ENCODE peak calls at places on chromosomes 12 and 14, in four cellular contexts. S is A549, U is mucosa of descending colon, Y is heart right ventricle. C is an unnamed sample.
A peak's percentile ranks its signal among the peaks of the same experiment; 100 is the strongest.

GRCh38 chr12:22729898-22730443 is 105.0 kb downstream of the ETNK1 start:
- DNase-seq in S (no peak), U (no peak), Y (no peak), C (no peak)

GRCh38 chr12:123391546-123392343 is 7.8 kb downstream of the KMT5A start:
- DNase-seq in S (no peak), U (no peak), Y (no peak), C (no peak)

GRCh38 chr12:25625146-25625545 is 72.1 kb upstream of the LMNTD1 start:
- DNase-seq in S (no peak), U (no peak), Y (no peak), C (no peak)

GRCh38 chr12:54009171-54010052 is 627 bp downstream of the HOXC8 start:
- DNase-seq in S (no peak), U (no peak), Y (no peak), C (peak; percentile 70)

GRCh38 chr12:118424883-118425282 is 48.5 kb downstream of the SUDS3 start:
- DNase-seq in S (no peak), U (no peak), Y (no peak), C (no peak)

GRCh38 chr12:25377475-25378179 is 126.9 kb upstream of the KRAS start:
- DNase-seq in S (no peak), U (no peak), Y (no peak), C (no peak)

GRCh38 chr12:50620050-50620974 is 115.5 kb downstream of the DIP2B start:
- DNase-seq in S (no peak), U (no peak), Y (no peak), C (no peak)

GRCh38 chr12:93061414-93062099 is 132.5 kb upstream of the EEA1 start:
- DNase-seq in S (no peak), U (no peak), Y (peak; percentile 76), C (peak; percentile 47)

GRCh38 chr14:95901014-95901413 is 24.4 kb downstream of the TUNAR start:
- DNase-seq in S (no peak), U (no peak), Y (no peak), C (no peak)

GRCh38 chr12:92558806-92559205 is 144.0 kb upstream of the PLEKHG7 start:
- DNase-seq in S (no peak), U (no peak), Y (no peak), C (no peak)

GRCh38 chr14:97233319-97233980 is 436.3 kb downstream of the VRK1 start:
- DNase-seq in S (no peak), U (no peak), Y (no peak), C (no peak)

GRCh38 chr14:23528555-23528954 is 23.0 kb downstream of the ZFHX2 start:
- DNase-seq in S (no peak), U (no peak), Y (no peak), C (no peak)

GRCh38 chr14:88868558-88869159 is 44.2 kb downstream of the TTC8 start:
- DNase-seq in S (no peak), U (no peak), Y (no peak), C (no peak)

GRCh38 chr12:132724506-132725220 is 14.0 kb downstream of the PGAM5 start:
- DNase-seq in S (no peak), U (no peak), Y (no peak), C (no peak)

GRCh38 chr14:34628681-34629135 is 1.2 kb downstream of the SNX6 start:
- DNase-seq in S (no peak), U (peak; percentile 58), Y (no peak), C (no peak)

GRCh38 chr14:89826581-89826980 is 127.9 kb downstream of the EFCAB11 start:
- DNase-seq in S (no peak), U (no peak), Y (no peak), C (no peak)

GRCh38 chr12:115623764-115624334 is 653.6 kb downstream of the MED13L start:
- DNase-seq in S (no peak), U (no peak), Y (peak; percentile 77), C (no peak)

GRCh38 chr12:65278576-65279386 is at the start of gene MSRB3:
- DNase-seq in S (peak; percentile 81), U (peak; percentile 57), Y (peak; percentile 81), C (peak; percentile 88)

GRCh38 chr12:104815935-104816334 is 142.2 kb downstream of the SLC41A2 start:
- DNase-seq in S (no peak), U (no peak), Y (no peak), C (no peak)

GRCh38 chr12:85683051-85683450 is 153.2 kb downstream of the RASSF9 start:
- DNase-seq in S (no peak), U (no peak), Y (no peak), C (no peak)

GRCh38 chr12:21852251-21852650 is 77.7 kb upstream of the KCNJ8 start:
- DNase-seq in S (no peak), U (no peak), Y (no peak), C (no peak)

GRCh38 chr14:71521238-71521637 is 411.0 kb upstream of the RGS6 start:
- DNase-seq in S (no peak), U (no peak), Y (no peak), C (no peak)

GRCh38 chr12:115599251-115599811 is 678.2 kb downstream of the MED13L start:
- DNase-seq in S (no peak), U (peak; percentile 33), Y (peak; percentile 44), C (peak; percentile 22)

GRCh38 chr14:73720636-73721035 is 6.5 kb upstream of the PNMA1 start:
- DNase-seq in S (no peak), U (no peak), Y (no peak), C (no peak)
- H3K4me1 ChIP-seq in S (peaks cover 29% of the 10 kb centered on the region), U (no peaks in the 10 kb centered on the region), Y (peaks cover 61% of the 10 kb centered on the region), C (peaks cover 17% of the 10 kb centered on the region)

GRCh38 chr14:103124501-103125001 is 1.3 kb downstream of the TNFAIP2 start:
- DNase-seq in S (no peak), U (peak; percentile 33), Y (no peak), C (peak; percentile 5)
- H3K4me1 ChIP-seq in S (peaks cover 75% of the 10 kb centered on the region), U (peaks cover 41% of the 10 kb centered on the region), Y (peaks cover 84% of the 10 kb centered on the region), C (peaks cover 17% of the 10 kb centered on the region)

GRCh38 chr14:68952544-68953535 is 26.3 kb downstream of the ACTN1 start:
- DNase-seq in S (no peak), U (no peak), Y (no peak), C (peak; percentile 63)

GRCh38 chr14:68958553-68958952 is 20.5 kb downstream of the ACTN1 start:
- DNase-seq in S (no peak), U (no peak), Y (no peak), C (no peak)

GRCh38 chr14:68957688-68958248 is 21.3 kb downstream of the ACTN1 start:
- DNase-seq in S (no peak), U (no peak), Y (no peak), C (no peak)

GRCh38 chr14:68956728-68957127 is 22.4 kb downstream of the ACTN1 start:
- DNase-seq in S (no peak), U (no peak), Y (no peak), C (no peak)

GRCh38 chr14:68955164-68955921 is 23.8 kb downstream of the ACTN1 start:
- DNase-seq in S (no peak), U (peak; percentile 59), Y (no peak), C (no peak)
- H3K4me1 ChIP-seq in S (peaks cover 100% of the 10 kb centered on the region), U (peaks cover 52% of the 10 kb centered on the region), Y (peaks cover 99% of the 10 kb centered on the region), C (peaks cover 45% of the 10 kb centered on the region)

GRCh38 chr12:62844915-62845314 is 90.0 kb downstream of the PPM1H start:
- DNase-seq in S (no peak), U (no peak), Y (no peak), C (no peak)

GRCh38 chr12:62846506-62846905 is 88.4 kb downstream of the PPM1H start:
- DNase-seq in S (no peak), U (no peak), Y (no peak), C (no peak)

GRCh38 chr12:62849398-62849797 is 85.6 kb downstream of the PPM1H start:
- DNase-seq in S (no peak), U (no peak), Y (no peak), C (no peak)

GRCh38 chr12:62847709-62848108 is 87.2 kb downstream of the PPM1H start:
- DNase-seq in S (no peak), U (no peak), Y (no peak), C (no peak)

DNA sequence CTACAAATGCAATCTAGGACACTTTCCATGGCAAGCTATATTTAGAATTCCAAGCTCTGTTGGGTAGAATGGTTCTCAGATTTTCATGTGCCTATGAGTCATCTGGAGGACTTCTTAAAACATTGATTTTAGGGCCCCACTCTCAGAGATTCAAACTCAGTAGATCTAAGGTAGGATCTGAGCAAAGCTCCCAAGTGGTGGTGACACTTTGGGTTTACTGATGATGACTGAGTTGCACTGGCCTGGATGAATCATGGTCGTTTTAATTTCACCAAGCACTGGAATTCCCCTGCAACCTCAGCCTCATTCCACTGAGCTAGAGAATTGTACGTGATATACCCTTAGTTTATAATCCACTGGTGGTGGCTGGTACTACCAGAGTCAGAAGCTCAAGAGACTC is 86.5 kb downstream of the PPM1H start:
- DNase-seq in S (peak; percentile 82), U (no peak), Y (no peak), C (no peak)
- H3K4me1 ChIP-seq in S (peaks cover 19% of the 10 kb centered on the region), U (no peaks in the 10 kb centered on the region), Y (peaks cover 72% of the 10 kb centered on the region), C (no peaks in the 10 kb centered on the region)

GRCh38 chr14:70008863-70009262 is 129.6 kb downstream of the SMOC1 start:
- DNase-seq in S (no peak), U (no peak), Y (no peak), C (no peak)
- H3K4me1 ChIP-seq in S (peaks cover 22% of the 10 kb centered on the region), U (no peaks in the 10 kb centered on the region), Y (no peaks in the 10 kb centered on the region), C (no peaks in the 10 kb centered on the region)

GRCh38 chr12:109879332-109880048 is 851 bp downstream of the GLTP start:
- DNase-seq in S (no peak), U (no peak), Y (no peak), C (no peak)
- H3K4me1 ChIP-seq in S (peaks cover 40% of the 10 kb centered on the region), U (peaks cover 23% of the 10 kb centered on the region), Y (peaks cover 31% of the 10 kb centered on the region), C (peaks cover 4% of the 10 kb centered on the region)

GRCh38 chr14:92970233-92970625 is 47.3 kb downstream of the CHGA start:
- DNase-seq in S (no peak), U (no peak), Y (no peak), C (no peak)
- H3K4me1 ChIP-seq in S (peaks cover 2% of the 10 kb centered on the region), U (no peaks in the 10 kb centered on the region), Y (peaks cover 40% of the 10 kb centered on the region), C (no peaks in the 10 kb centered on the region)

GRCh38 chr14:91387996-91388395 is 29.6 kb downstream of the CCDC88C start:
- DNase-seq in S (no peak), U (no peak), Y (no peak), C (no peak)

GRCh38 chr14:91389173-91389572 is 28.4 kb downstream of the CCDC88C start:
- DNase-seq in S (no peak), U (no peak), Y (no peak), C (no peak)

GRCh38 chr14:91387135-91387849 is 30.3 kb downstream of the CCDC88C start:
- DNase-seq in S (no peak), U (peak; percentile 45), Y (no peak), C (no peak)

GRCh38 chr14:91390165-91390778 is 27.3 kb downstream of the CCDC88C start:
- DNase-seq in S (no peak), U (no peak), Y (no peak), C (no peak)

GRCh38 chr14:91388551-91388975 is 29.1 kb downstream of the CCDC88C start:
- DNase-seq in S (no peak), U (no peak), Y (no peak), C (no peak)
- H3K4me1 ChIP-seq in S (no peaks in the 10 kb centered on the region), U (peaks cover 26% of the 10 kb centered on the region), Y (peaks cover 37% of the 10 kb centered on the region), C (no peaks in the 10 kb centered on the region)

GRCh38 chr14:45065540-45065939 is 18.4 kb upstream of the PRPF39 start:
- DNase-seq in S (no peak), U (no peak), Y (no peak), C (no peak)
- H3K4me1 ChIP-seq in S (no peaks in the 10 kb centered on the region), U (no peaks in the 10 kb centered on the region), Y (peaks cover 15% of the 10 kb centered on the region), C (no peaks in the 10 kb centered on the region)

C was measured in ovary.